ENCODE peak calls at places on chromosomes 5 and 9, in six cellular contexts. H is A673, W is ovary, L is SK-N-SH, V is prostate gland, Y is heart left ventricle. U is an unnamed sample. For H3K4me1, the result is how much of the 10 kb centered on the place peaks cover.

GRCh38 chr5:110899566-110900412 is 161.0 kb downstream of the SLC25A46 start:
- DNase-seq in H (no peak), Y (no peak), V (no peak), W (no peak), L (no peak), U (no peak)

GRCh38 chr9:109811876-109812275 is 31.9 kb downstream of the PALM2AKAP2 start:
- DNase-seq in L (no peak), W (no peak), Y (no peak), H (no peak), V (no peak), U (no peak)

GRCh38 chr5:2353211-2353610 is 398.3 kb downstream of the IRX2 start:
- DNase-seq in W (no peak), V (no peak), H (no peak), Y (no peak), L (no peak), U (no peak)

GRCh38 chr5:150801117-150801927 is 22.8 kb downstream of the SMIM3 start:
- DNase-seq in L (peak), H (peak), W (peak), Y (peak), V (peak), U (no peak)

GRCh38 chr9:93665566-93666278 is 89.3 kb downstream of the PHF2 start:
- DNase-seq in V (no peak), Y (peak), L (no peak), H (no peak), W (peak), U (no peak)

GRCh38 chr5:143233020-143233419 is 170.5 kb downstream of the NR3C1 start:
- DNase-seq in V (no peak), Y (no peak), L (no peak), W (no peak), H (no peak), U (no peak)

GRCh38 chr5:658103-658502 is 35.0 kb downstream of the TPPP start:
- DNase-seq in V (no peak), L (no peak), H (no peak), Y (peak), W (no peak), U (no peak)

GRCh38 chr5:31096238-31096865 is 97.1 kb upstream of the CDH6 start:
- DNase-seq in L (no peak), W (no peak), V (no peak), H (no peak), Y (no peak), U (no peak)

GRCh38 chr9:16057541-16057940 is 504.7 kb downstream of the CCDC171 start:
- DNase-seq in Y (no peak), W (no peak), H (no peak), V (no peak), L (no peak), U (no peak)

GRCh38 chr5:81971086-81971693 is 633 bp upstream of the ATG10 start:
- DNase-seq in V (no peak), Y (no peak), W (no peak), H (peak), L (peak), U (no peak)

GRCh38 chr5:137760294-137761019 is 6.3 kb upstream of the HNRNPA0 start:
- DNase-seq in H (no peak), L (no peak), Y (no peak), W (no peak), V (no peak), U (no peak)

GRCh38 chr5:96377167-96377566 is 55.9 kb downstream of the PCSK1 start:
- DNase-seq in V (no peak), W (no peak), L (no peak), H (no peak), Y (no peak), U (no peak)

GRCh38 chr9:110303136-110303535 is 34.5 kb downstream of the TXNDC8 start:
- DNase-seq in L (no peak), W (no peak), H (no peak), Y (no peak), V (no peak), U (no peak)

GRCh38 chr5:171615201-171616001 is 170.2 kb upstream of the SMIM23 start:
- DNase-seq in W (no peak), V (no peak), Y (peak), L (peak), H (no peak), U (no peak)

GRCh38 chr9:133127340-133127981 is 6.4 kb upstream of the RALGDS start:
- DNase-seq in L (no peak), H (no peak), V (peak), Y (peak), W (peak), U (no peak)

GRCh38 chr5:160567031-160567705 is 145.5 kb downstream of the PTTG1 start:
- DNase-seq in H (no peak), V (no peak), L (no peak), W (no peak), Y (no peak), U (no peak)

GRCh38 chr9:32339424-32339823 is 45.0 kb upstream of the ACO1 start:
- DNase-seq in L (no peak), Y (no peak), W (no peak), V (no peak), H (no peak), U (no peak)

GRCh38 chr9:32340401-32340800 is 44.0 kb upstream of the ACO1 start:
- DNase-seq in L (no peak), W (no peak), H (no peak), V (no peak), Y (no peak), U (no peak)

GRCh38 chr9:32331240-32331639 is 53.2 kb upstream of the ACO1 start:
- DNase-seq in W (no peak), V (no peak), H (no peak), L (no peak), Y (no peak), U (no peak)

GRCh38 chr9:32334112-32334511 is 50.3 kb upstream of the ACO1 start:
- DNase-seq in Y (no peak), L (no peak), V (no peak), W (no peak), H (no peak), U (no peak)

DNA sequence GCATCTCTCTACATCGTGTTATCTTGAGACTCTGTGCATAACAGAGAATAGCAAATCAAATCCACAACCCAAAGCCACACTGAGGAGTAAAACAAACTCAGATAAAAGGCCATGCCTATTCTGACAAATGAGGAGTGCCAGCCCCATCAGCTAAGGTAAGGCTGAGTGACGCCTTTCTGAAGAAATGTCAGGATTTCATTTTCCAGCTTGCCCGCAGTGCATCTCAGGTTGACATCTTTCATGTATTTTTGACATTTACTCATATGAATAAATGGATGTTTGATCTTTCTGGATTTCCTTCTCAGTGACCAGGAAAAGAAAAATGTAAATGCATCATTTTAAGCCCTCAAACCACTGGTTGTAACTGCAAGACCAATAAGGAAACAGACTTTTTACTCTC is 49.3 kb upstream of the ACO1 start:
- DNase-seq in V (no peak), Y (no peak), W (no peak), H (no peak), L (no peak), U (no peak)
- H3K4me1 ChIP-seq in V (under half), Y (under half), W (under half), H (under half), L (under half), U (under half)

GRCh38 chr5:39631948-39632347 is 207.2 kb upstream of the DAB2 start:
- DNase-seq in H (no peak), L (no peak), W (no peak), V (no peak), Y (no peak), U (no peak)
- H3K4me1 ChIP-seq in H (under half), L (under half), W (under half), V (under half), Y (under half), U (under half)

GRCh38 chr9:136239963-136240330 is 5.7 kb downstream of the QSOX2 start:
- DNase-seq in V (no peak), Y (no peak), L (no peak), H (no peak), W (no peak), U (no peak)

GRCh38 chr9:136239135-136239962 is 6.3 kb downstream of the QSOX2 start:
- DNase-seq in Y (no peak), L (no peak), V (no peak), W (no peak), H (no peak), U (no peak)

GRCh38 chr9:136238342-136238732 is 7.3 kb downstream of the QSOX2 start:
- DNase-seq in L (no peak), W (no peak), H (no peak), V (no peak), Y (no peak), U (no peak)

GRCh38 chr9:136235709-136236455 is 9.7 kb downstream of the QSOX2 start:
- DNase-seq in V (no peak), H (no peak), W (no peak), L (no peak), Y (no peak), U (no peak)

GRCh38 chr9:136237486-136238341 is 7.9 kb downstream of the QSOX2 start:
- DNase-seq in W (no peak), V (no peak), L (no peak), Y (no peak), H (no peak), U (no peak)
- H3K4me1 ChIP-seq in W (under half), V (under half), L (under half), Y (under half), H (under half), U (under half)

GRCh38 chr9:120841930-120842684 is 615 bp downstream of the PSMD5 start:
- DNase-seq in V (peak), H (no peak), Y (no peak), W (no peak), L (no peak), U (no peak)
- H3K4me1 ChIP-seq in V (under half), H (under half), Y (under half), W (under half), L (under half), U (under half)

DNA sequence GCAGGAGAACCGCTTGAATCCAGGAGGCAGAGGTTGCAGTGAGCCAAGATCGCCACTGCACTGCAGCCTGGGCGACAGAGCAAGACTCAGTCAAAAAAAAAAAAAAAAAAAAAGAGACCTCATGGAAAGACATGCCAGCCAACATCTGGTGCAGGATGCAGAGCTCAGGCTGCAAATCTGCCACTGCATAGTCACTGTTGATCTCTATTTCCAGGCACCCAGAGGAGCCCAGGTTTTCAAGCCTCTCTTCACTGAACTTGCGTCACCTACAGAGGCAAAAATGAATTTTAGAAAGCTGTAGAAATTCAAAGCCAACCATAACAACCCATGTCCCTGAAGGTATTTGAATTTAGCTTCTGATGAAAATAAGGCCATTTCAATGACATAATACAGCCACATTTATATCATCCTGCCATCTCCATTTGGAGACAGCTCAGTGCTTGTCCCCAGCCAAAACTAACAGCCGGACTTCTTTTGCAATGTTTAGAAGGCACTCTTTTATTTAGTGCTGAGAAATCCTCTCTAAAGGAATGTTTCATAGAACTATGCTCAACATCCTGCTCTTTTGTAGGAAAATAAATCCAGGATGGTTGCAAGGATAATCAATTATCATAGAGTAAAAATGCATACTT is 113.3 kb downstream of the SNX18 start:
- DNase-seq in V (no peak), Y (no peak), L (no peak), H (no peak), W (no peak), U (no peak)
- H3K4me1 ChIP-seq in V (under half), Y (under half), L (under half), H (under half), W (under half), U (under half)

DNA sequence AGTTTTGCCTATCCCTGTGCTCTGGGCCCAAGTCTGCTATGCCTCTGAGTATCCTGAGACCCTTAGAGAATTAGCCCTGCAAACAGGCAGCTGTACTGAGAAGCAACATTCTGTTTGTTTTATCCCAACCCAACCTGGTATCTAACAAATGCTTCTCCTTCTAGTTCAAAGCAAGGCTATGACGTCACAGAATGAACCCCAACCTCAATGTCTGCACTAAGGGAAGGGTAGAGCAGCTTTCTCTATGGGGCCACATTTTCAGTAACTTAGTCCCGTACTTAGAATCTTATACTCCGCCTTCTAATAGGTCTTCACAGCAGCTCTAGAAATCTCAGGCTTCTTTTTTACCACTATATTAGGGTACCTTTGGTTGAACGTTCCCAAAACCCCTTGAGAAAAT is 169.6 kb downstream of the TSSK1B start:
- DNase-seq in Y (no peak), W (no peak), H (no peak), V (no peak), L (no peak), U (no peak)
- H3K4me1 ChIP-seq in Y (under half), W (under half), H (under half), V (under half), L (under half), U (under half)

DNA sequence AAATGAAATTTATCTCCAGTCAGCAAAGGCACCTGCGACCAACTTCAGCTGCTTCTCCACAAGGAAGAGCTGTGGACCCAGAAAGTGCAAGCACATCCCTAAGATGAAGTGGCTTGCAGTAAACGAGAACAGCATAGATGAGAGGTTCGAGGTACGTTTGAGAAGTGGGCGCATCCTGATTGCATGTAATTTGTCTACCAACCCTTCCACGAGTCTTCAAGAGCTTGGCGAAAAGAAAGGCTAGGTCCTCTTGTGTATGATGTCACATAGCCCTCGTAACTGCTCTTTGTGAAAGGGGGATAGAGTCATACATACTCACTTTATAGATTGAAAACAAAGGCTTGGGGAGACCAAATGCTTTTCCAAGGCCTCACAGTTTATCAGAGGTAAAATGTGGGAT is 6.0 kb upstream of the LCP2 start:
- DNase-seq in Y (no peak), V (no peak), H (no peak), L (no peak), W (no peak), U (no peak)
- H3K4me1 ChIP-seq in Y (under half), V (under half), H (under half), L (under half), W (under half), U (under half)